ENCODE peak calls at places on chromosomes 1 and 21, in seven cellular contexts. C, D, S, O, V, G and R are unnamed samples.

GRCh38 chr1:235923466-235924008 is 56.8 kb upstream of the LYST start:
- DNase-seq in V (no peak), O (peak; percentile 53), G (peak; percentile 43), C (no peak), D (no peak), S (peak; percentile 55), R (no peak)

GRCh38 chr1:167627865-167628641 is 2.0 kb upstream of the RCSD1 start:
- DNase-seq in G (peak; percentile 79), C (peak; percentile 72), V (no peak), S (no peak), D (no peak), O (no peak), R (no peak)

GRCh38 chr1:246753670-246754535 is 29.7 kb downstream of the SCCPDH start:
- DNase-seq in G (peak; percentile 38), D (peak; percentile 44), O (peak; percentile 68), S (peak; percentile 67), C (peak; percentile 34), V (peak; percentile 62), R (peak; percentile 49)

GRCh38 chr1:153779781-153780541 is 4.8 kb downstream of the SLC27A3 start:
- DNase-seq in G (no peak), V (no peak), S (no peak), C (no peak), D (no peak), O (peak; percentile 51), R (peak; percentile 77)

GRCh38 chr1:176800978-176801552 is 338.1 kb downstream of the PAPPA2 start:
- DNase-seq in D (no peak), C (no peak), S (no peak), G (no peak), V (no peak), O (no peak), R (no peak)

GRCh38 chr1:201313086-201313485 is 29.8 kb downstream of the PKP1 start:
- DNase-seq in V (no peak), G (no peak), C (no peak), D (no peak), O (no peak), S (no peak), R (no peak)

GRCh38 chr1:190159146-190159545 is 318.5 kb downstream of the BRINP3 start:
- DNase-seq in S (peak; percentile 47), D (no peak), G (no peak), C (no peak), O (no peak), V (no peak), R (no peak)

GRCh38 chr1:24566266-24566867 is 10.5 kb downstream of the NCMAP start:
- DNase-seq in V (no peak), C (no peak), D (no peak), S (no peak), G (no peak), O (peak; percentile 31), R (no peak)

GRCh38 chr1:65002508-65003315 is 36.4 kb upstream of the JAK1 start:
- DNase-seq in V (peak; percentile 61), O (peak; percentile 96), D (peak; percentile 81), G (peak; percentile 72), C (peak; percentile 84), S (peak; percentile 85), R (peak; percentile 91)

GRCh38 chr1:65002156-65002507 is 35.8 kb upstream of the JAK1 start:
- DNase-seq in S (no peak), G (no peak), O (no peak), D (peak; percentile 10), V (no peak), C (peak; percentile 22), R (peak; percentile 63)

GRCh38 chr1:65001238-65001792 is 35.0 kb upstream of the JAK1 start:
- DNase-seq in O (peak; percentile 93), C (peak; percentile 80), S (peak; percentile 67), G (peak; percentile 65), V (no peak), D (no peak), R (peak; percentile 94)

GRCh38 chr1:65006806-65007205 is 40.5 kb upstream of the JAK1 start:
- DNase-seq in D (no peak), C (no peak), G (no peak), V (no peak), S (no peak), O (peak; percentile 7), R (no peak)

DNA sequence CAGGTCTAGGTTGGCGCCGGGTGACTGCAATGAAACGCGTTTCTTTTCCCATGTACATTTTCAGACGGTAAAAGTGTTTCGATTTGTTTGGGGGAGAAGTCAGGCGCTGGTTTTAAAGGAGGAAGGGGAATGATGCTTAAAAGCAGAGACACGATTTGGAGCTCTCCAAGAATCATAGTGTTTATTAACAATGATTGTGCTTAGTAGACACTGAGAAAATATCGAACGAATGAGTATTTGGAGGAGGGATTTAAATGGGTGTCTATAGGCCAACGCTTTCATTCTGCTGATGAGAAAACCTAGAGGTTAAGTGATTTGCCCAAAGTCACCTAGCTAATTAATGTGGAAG is 36.9 kb upstream of the JAK1 start:
- DNase-seq in V (no peak), G (peak; percentile 27), S (no peak), O (no peak), C (no peak), D (no peak), R (no peak)
- H3K27me3 ChIP-seq in V (peaks cover 16% of the 10 kb centered on the region), G (no peaks in the 10 kb centered on the region), S (no peaks in the 10 kb centered on the region), O (peaks cover 50% of the 10 kb centered on the region), C (no peaks in the 10 kb centered on the region), D (no peaks in the 10 kb centered on the region), R (no peaks in the 10 kb centered on the region)

GRCh38 chr21:45984584-45985095 is 3.1 kb downstream of the COL6A1 start:
- DNase-seq in D (no peak), S (no peak), V (no peak), O (no peak), G (no peak), C (no peak), R (peak; percentile 29)
- H3K27ac ChIP-seq in D (peak overlapping the region; percentile 79), S (peak overlapping the region; percentile 40), V (no peak overlapping the region), O (no peak overlapping the region), G (no peak overlapping the region), C (peak overlapping the region; percentile 80), R (no peak overlapping the region)

DNA sequence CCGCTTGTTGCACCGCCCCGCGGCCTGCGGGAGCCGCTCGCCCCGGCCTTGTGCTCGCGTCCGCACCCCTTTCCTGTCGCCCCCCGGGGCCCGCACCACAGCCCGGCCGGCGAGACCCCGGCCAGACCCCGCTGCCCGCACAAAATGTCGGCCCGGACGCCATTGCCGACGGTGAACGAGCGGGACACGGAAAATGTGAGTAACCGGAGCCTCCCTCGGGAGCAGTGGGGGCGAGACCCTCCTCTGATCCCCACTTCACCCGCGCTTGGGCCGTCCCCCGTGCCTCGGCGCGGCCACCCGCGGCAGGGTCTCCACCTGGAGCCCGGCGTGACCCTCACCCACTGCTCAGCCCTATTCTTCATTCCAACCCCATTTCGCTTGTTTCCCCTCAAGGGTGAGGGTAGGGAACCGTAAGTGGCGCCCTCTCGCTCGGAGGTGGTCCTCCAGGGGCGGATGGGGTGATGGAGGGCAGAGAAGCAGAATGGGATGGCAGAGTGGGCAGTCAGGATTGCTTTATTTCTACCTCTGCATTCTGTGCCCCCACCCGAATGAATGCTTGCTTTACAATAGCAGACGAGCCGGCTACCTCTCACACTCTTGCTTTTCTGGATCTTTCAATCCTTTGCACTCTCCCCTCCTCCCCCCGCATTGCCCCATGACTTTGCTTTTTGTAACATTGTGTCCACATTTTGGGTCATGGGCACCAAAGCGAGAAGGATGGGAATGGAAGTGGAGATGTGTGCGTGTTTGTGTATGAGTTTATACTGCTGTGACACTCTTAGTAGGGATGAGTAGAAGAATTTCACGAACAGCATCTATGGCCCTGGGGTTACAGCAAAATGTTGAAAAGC is 968 bp downstream of the MARK1 start:
- DNase-seq in C (no peak), V (peak; percentile 50), D (peak; percentile 12), O (peak; percentile 3), S (no peak), G (no peak), R (no peak)
- H3K27me3 ChIP-seq in C (no peaks in the 10 kb centered on the region), V (peaks cover 14% of the 10 kb centered on the region), D (no peaks in the 10 kb centered on the region), O (no peaks in the 10 kb centered on the region), S (peaks cover 9% of the 10 kb centered on the region), G (peaks cover 18% of the 10 kb centered on the region), R (no peaks in the 10 kb centered on the region)

DNA sequence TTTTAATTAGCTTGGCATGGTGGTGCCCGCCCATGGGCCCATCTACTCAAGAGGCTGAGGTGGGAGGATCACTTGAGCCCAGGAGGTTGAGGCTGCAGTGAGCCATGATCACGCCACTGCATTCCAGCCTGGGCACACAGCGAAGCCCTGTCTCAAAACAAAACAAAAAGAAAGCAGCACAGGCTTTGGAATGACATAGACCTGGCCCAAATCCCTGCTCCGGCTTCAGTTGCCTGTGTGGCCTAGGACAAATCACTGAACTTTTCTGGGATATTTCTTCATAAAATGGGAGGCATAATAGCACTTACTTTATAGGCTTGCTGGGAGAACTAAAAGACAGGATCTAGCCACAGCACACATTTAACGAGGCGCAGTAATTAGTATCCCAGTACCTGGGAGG is 2.4 kb downstream of the PEAR1 start:
- DNase-seq in C (no peak), V (no peak), O (no peak), D (no peak), S (no peak), G (no peak), R (peak; percentile 17)
- H3K27ac ChIP-seq in C (peak overlapping the region; percentile 93), V (no peak overlapping the region), O (no peak overlapping the region), D (no peak overlapping the region), S (peak overlapping the region; percentile 95), G (no peak overlapping the region), R (peak overlapping the region; percentile 80)